ENCODE peak calls at places on chromosomes 12 and 14, in nine cellular contexts. Y is uterus, D is transverse colon, J is stomach, H is lower lobe of right lung, V is NT2/D1, T is GM23248, O is RWPE2, X is adipocyte. G is an unnamed sample.

GRCh38 chr14:49173765-49174373 is 412.3 kb downstream of the RPS29 start:
- DNase-seq in Y (no peak), D (peak; percentile 38), J (peak; percentile 61), H (no peak), V (peak; percentile 57), T (peak; percentile 76), O (no peak), X (peak; percentile 62), G (peak; percentile 73)

GRCh38 chr12:118060301-118061010 is 523 bp downstream of the WSB2 start:
- DNase-seq in Y (peak; percentile 60), D (peak; percentile 69), J (peak; percentile 63), H (peak; percentile 78), V (no peak), T (peak; percentile 66), O (no peak), X (peak; percentile 76), G (peak; percentile 27)

GRCh38 chr12:111773801-111774551 is 7.2 kb downstream of the ALDH2 start:
- DNase-seq in Y (peak; percentile 87), D (peak; percentile 85), J (peak; percentile 80), H (peak; percentile 81), V (no peak), T (peak; percentile 83), O (no peak), X (peak; percentile 87), G (peak; percentile 78)

GRCh38 chr12:104011265-104011664 is 38.7 kb downstream of the GLT8D2 start:
- DNase-seq in Y (no peak), D (no peak), J (no peak), H (no peak), V (no peak), T (peak; percentile 90), O (peak; percentile 64), X (peak; percentile 91), G (peak; percentile 95)

GRCh38 chr12:144650-145284 is 69.2 kb downstream of the SLC6A12 start:
- DNase-seq in Y (no peak), D (no peak), J (no peak), H (no peak), V (no peak), T (no peak), O (no peak), X (no peak), G (no peak)

GRCh38 chr12:15757553-15758255 is 31.5 kb downstream of the EPS8 start:
- DNase-seq in Y (no peak), D (no peak), J (peak; percentile 29), H (no peak), V (no peak), T (peak; percentile 98), O (peak; percentile 20), X (peak; percentile 60), G (no peak)

GRCh38 chr14:24513009-24513408 is 4.9 kb upstream of the CMA1 start:
- DNase-seq in Y (no peak), D (no peak), J (no peak), H (no peak), V (peak; percentile 13), T (peak; percentile 8), O (no peak), X (peak; percentile 9), G (peak; percentile 39)

GRCh38 chr14:68574906-68575305 is 218.0 kb downstream of the ZFP36L1 start:
- DNase-seq in Y (no peak), D (no peak), J (no peak), H (no peak), V (no peak), T (peak; percentile 42), O (no peak), X (no peak), G (peak; percentile 37)

GRCh38 chr12:113449299-113449698 is 22.4 kb downstream of the LHX5 start:
- DNase-seq in Y (no peak), D (no peak), J (no peak), H (no peak), V (no peak), T (no peak), O (no peak), X (no peak), G (no peak)

GRCh38 chr14:37593496-37594237 is 1.4 kb downstream of the FOXA1 start:
- DNase-seq in Y (no peak), D (no peak), J (no peak), H (no peak), V (no peak), T (no peak), O (no peak), X (no peak), G (no peak)

GRCh38 chr12:69511870-69512269 is 41.7 kb downstream of the FRS2 start:
- DNase-seq in Y (no peak), D (no peak), J (no peak), H (no peak), V (no peak), T (no peak), O (no peak), X (no peak), G (no peak)

GRCh38 chr12:68885381-68885780 is 47.6 kb downstream of the CPM start:
- DNase-seq in Y (no peak), D (no peak), J (no peak), H (no peak), V (no peak), T (no peak), O (no peak), X (no peak), G (no peak)

GRCh38 chr14:50559990-50560928 is at the start of gene ATL1:
- DNase-seq in Y (peak; percentile 73), D (peak; percentile 68), J (peak; percentile 68), H (peak; percentile 82), V (peak; percentile 42), T (peak; percentile 91), O (peak; percentile 80), X (peak; percentile 80), G (peak; percentile 67)

GRCh38 chr12:1791104-1791927 is 29.0 kb upstream of the LRTM2 start:
- DNase-seq in Y (peak; percentile 63), D (peak; percentile 75), J (peak; percentile 77), H (peak; percentile 61), V (peak; percentile 77), T (peak; percentile 82), O (no peak), X (peak; percentile 85), G (peak; percentile 78)

GRCh38 chr12:94951071-94951639 is 52.3 kb downstream of the NDUFA12 start:
- DNase-seq in Y (no peak), D (no peak), J (no peak), H (no peak), V (peak; percentile 13), T (peak; percentile 17), O (no peak), X (no peak), G (no peak)

GRCh38 chr14:95495093-95495492 is 21.4 kb downstream of the SYNE3 start:
- DNase-seq in Y (no peak), D (no peak), J (no peak), H (no peak), V (no peak), T (no peak), O (no peak), X (no peak), G (no peak)

GRCh38 chr14:38254565-38255407 is 1.1 kb downstream of the CLEC14A start:
- DNase-seq in Y (no peak), D (no peak), J (peak; percentile 41), H (no peak), V (no peak), T (peak; percentile 38), O (no peak), X (peak; percentile 12), G (peak; percentile 54)

GRCh38 chr12:107014050-107014449 is 27.1 kb upstream of the MTERF2 start:
- DNase-seq in Y (no peak), D (peak; percentile 34), J (peak; percentile 43), H (no peak), V (no peak), T (peak; percentile 3), O (no peak), X (no peak), G (no peak)

GRCh38 chr14:25044299-25044698 is 5.6 kb downstream of the STXBP6 start:
- DNase-seq in Y (no peak), D (no peak), J (no peak), H (no peak), V (no peak), T (no peak), O (no peak), X (no peak), G (no peak)

GRCh38 chr14:23281247-23281646 is 4.7 kb downstream of the HOMEZ start:
- DNase-seq in Y (no peak), D (no peak), J (no peak), H (no peak), V (no peak), T (no peak), O (no peak), X (no peak), G (no peak)

DNA sequence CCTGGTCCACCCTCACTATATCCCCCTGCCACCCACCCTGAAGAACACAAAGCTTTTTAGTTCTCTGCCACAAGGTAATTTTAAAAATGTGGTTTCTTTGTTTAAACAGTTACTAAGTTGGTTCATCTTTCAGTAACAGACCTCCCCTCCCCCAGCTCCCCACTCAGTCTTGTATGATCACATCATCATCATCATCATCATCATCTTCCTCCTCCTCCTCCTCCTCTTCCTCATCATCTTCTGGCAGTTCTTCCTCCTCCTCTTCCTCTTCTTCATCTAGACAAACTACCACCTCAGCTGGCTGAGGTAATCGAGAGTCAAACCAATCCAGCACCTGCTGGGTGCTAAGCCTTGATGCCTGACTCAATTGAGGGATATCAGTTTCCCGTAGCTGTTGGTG is 10.5 kb downstream of the HOMEZ start:
- DNase-seq in Y (no peak), D (no peak), J (no peak), H (no peak), V (no peak), T (no peak), O (no peak), X (no peak), G (no peak)
- H3K9me3 ChIP-seq in Y (no peaks in the 10 kb centered on the region), D (no peaks in the 10 kb centered on the region), J (no peaks in the 10 kb centered on the region), H (no peaks in the 10 kb centered on the region), V (no peaks in the 10 kb centered on the region), T (no peaks in the 10 kb centered on the region), O (no peaks in the 10 kb centered on the region), X (no peaks in the 10 kb centered on the region), G (no peaks in the 10 kb centered on the region)

DNA sequence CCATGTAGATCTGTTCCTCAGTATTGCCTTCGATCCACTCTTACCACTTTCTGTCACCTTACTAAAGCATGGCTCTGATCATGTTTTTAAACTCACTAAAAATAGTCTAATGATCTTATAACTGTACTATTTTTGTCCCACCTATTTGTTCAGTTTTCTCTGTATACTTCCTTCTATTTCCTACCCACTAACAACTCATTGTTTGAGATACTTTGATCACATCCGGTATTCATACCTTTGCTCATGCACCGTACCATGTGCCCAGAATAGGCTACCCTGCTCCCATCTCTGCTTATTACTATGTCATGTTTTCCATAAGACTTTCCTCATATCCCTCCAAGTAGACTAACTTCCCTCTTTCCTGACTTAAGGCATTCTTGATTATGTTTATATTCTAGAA is 128.6 kb downstream of the MED13L start:
- DNase-seq in Y (no peak), D (no peak), J (no peak), H (no peak), V (no peak), T (no peak), O (no peak), X (no peak), G (no peak)
- H3K4me1 ChIP-seq in Y (peaks cover 4% of the 10 kb centered on the region), D (peaks cover 46% of the 10 kb centered on the region), J (peaks cover 36% of the 10 kb centered on the region), H (peaks cover 53% of the 10 kb centered on the region), V (no peaks in the 10 kb centered on the region), T (peaks cover 41% of the 10 kb centered on the region), O (peaks cover 8% of the 10 kb centered on the region), X (peaks cover 56% of the 10 kb centered on the region), G (peaks cover 45% of the 10 kb centered on the region)

GRCh38 chr12:47910486-47910885 is 5.7 kb upstream of the VDR start:
- DNase-seq in Y (no peak), D (no peak), J (no peak), H (no peak), V (no peak), T (peak; percentile 69), O (no peak), X (peak; percentile 34), G (no peak)
- H3K27me3 ChIP-seq in Y (no peaks in the 10 kb centered on the region), D (peaks cover 3% of the 10 kb centered on the region), J (peaks cover 5% of the 10 kb centered on the region), H (no peaks in the 10 kb centered on the region), V (peaks cover 38% of the 10 kb centered on the region), T (no peaks in the 10 kb centered on the region), O (no peaks in the 10 kb centered on the region), X (no peaks in the 10 kb centered on the region), G (no peaks in the 10 kb centered on the region)

GRCh38 chr12:42104087-42104486 is 40.6 kb downstream of the GXYLT1 start:
- DNase-seq in Y (no peak), D (no peak), J (no peak), H (no peak), V (no peak), T (no peak), O (no peak), X (peak; percentile 11), G (no peak)
- H3K9me3 ChIP-seq in Y (no peaks in the 10 kb centered on the region), D (no peaks in the 10 kb centered on the region), J (no peaks in the 10 kb centered on the region), H (no peaks in the 10 kb centered on the region), V (no peaks in the 10 kb centered on the region), T (no peaks in the 10 kb centered on the region), O (peaks cover 2% of the 10 kb centered on the region), X (no peaks in the 10 kb centered on the region), G (no peaks in the 10 kb centered on the region)